ENCODE peak calls at places on chromosomes 6 and 20, in eight cellular contexts. R is CD8-positive, alpha-beta memory T cell; M is transverse colon; S is naive thymus-derived CD4-positive, alpha-beta T cell; T is sigmoid colon; J is heart right ventricle; N is fibroblast of lung; F is tibial nerve. U is an unnamed sample. For H3K36me3, the result is how much of the 10 kb centered on the place peaks cover.

GRCh38 chr6:131640576-131640975 is 3.5 kb downstream of the ENPP3 start:
- DNase-seq in F (no peak), S (no peak), T (no peak), N (no peak), J (no peak), M (no peak), R (no peak), U (no peak)

GRCh38 chr6:77298298-77298697 is 165.0 kb downstream of the HTR1B start:
- DNase-seq in R (no peak), T (no peak), N (no peak), M (no peak), F (no peak), J (no peak), S (no peak), U (no peak)

GRCh38 chr6:161829186-161829794 is 555.4 kb upstream of the AGPAT4 start:
- DNase-seq in F (no peak), T (no peak), M (no peak), R (no peak), N (peak), J (no peak), S (no peak), U (no peak)

GRCh38 chr20:61702246-61702645 is 363.4 kb downstream of the TAF4 start:
- DNase-seq in N (no peak), R (no peak), M (no peak), S (no peak), T (no peak), F (no peak), J (no peak), U (no peak)

GRCh38 chr6:137792160-137793033 is 74.7 kb upstream of the TNFAIP3 start:
- DNase-seq in M (no peak), S (no peak), R (no peak), N (peak), J (no peak), T (no peak), F (no peak), U (no peak)

GRCh38 chr6:155228549-155229166 is 35.2 kb upstream of the CLDN20 start:
- DNase-seq in S (no peak), F (no peak), N (peak), T (no peak), M (no peak), J (no peak), R (no peak), U (peak)

GRCh38 chr20:29123861-29124260 is 2133.6 kb upstream of the DEFB115 start:
- DNase-seq in T (no peak), R (no peak), S (no peak), F (no peak), M (no peak), J (no peak), N (no peak), U (no peak)

GRCh38 chr6:79687759-79688158 is 56.6 kb downstream of the SH3BGRL2 start:
- DNase-seq in T (no peak), S (no peak), J (no peak), F (no peak), M (no peak), N (no peak), R (no peak), U (no peak)

GRCh38 chr6:27890351-27891299 is 21.6 kb downstream of the OR2B2 start:
- DNase-seq in F (peak), T (no peak), J (peak), M (peak), S (peak), R (peak), N (peak), U (peak)

GRCh38 chr6:47308674-47309325 is 905 bp downstream of the TNFRSF21 start:
- DNase-seq in S (no peak), N (peak), M (peak), T (peak), J (peak), F (no peak), R (no peak), U (peak)

GRCh38 chr6:143784316-143784715 is 58.8 kb upstream of the LTV1 start:
- DNase-seq in N (peak), F (no peak), T (no peak), S (no peak), R (no peak), M (no peak), J (no peak), U (no peak)

GRCh38 chr20:25248501-25249172 is 752 bp downstream of the PYGB start:
- DNase-seq in S (no peak), T (peak), J (peak), R (no peak), N (peak), M (peak), F (no peak), U (peak)

GRCh38 chr6:13671742-13672141 is 39.9 kb downstream of the RANBP9 start:
- DNase-seq in R (no peak), F (no peak), J (no peak), T (no peak), S (no peak), M (no peak), N (no peak), U (no peak)

GRCh38 chr6:85185977-85186376 is 263.9 kb upstream of the NT5E start:
- DNase-seq in T (no peak), R (no peak), M (no peak), J (no peak), N (no peak), F (no peak), S (no peak), U (no peak)

GRCh38 chr6:169371344-169372144 is 117.9 kb upstream of the THBS2 start:
- DNase-seq in R (no peak), S (no peak), T (no peak), M (no peak), N (peak), J (no peak), F (no peak), U (peak)

GRCh38 chr6:33312361-33313104 is 1.3 kb downstream of the TAPBP start:
- DNase-seq in R (peak), F (peak), T (peak), J (peak), N (peak), S (peak), M (peak), U (peak)

GRCh38 chr6:16649241-16649640 is 112.0 kb downstream of the ATXN1 start:
- DNase-seq in R (no peak), F (no peak), T (no peak), J (no peak), S (no peak), M (no peak), N (no peak), U (no peak)

GRCh38 chr6:43883698-43884659 is 114.0 kb downstream of the VEGFA start:
- DNase-seq in F (no peak), T (no peak), R (no peak), M (no peak), N (no peak), J (no peak), S (no peak), U (no peak)

GRCh38 chr6:124958149-124958548 is 4.1 kb upstream of the RNF217 start:
- DNase-seq in T (no peak), M (no peak), J (no peak), S (no peak), F (no peak), N (no peak), R (no peak), U (no peak)

GRCh38 chr20:33724439-33725094 is 4.5 kb upstream of the PXMP4 start:
- DNase-seq in S (no peak), M (no peak), J (no peak), F (no peak), N (no peak), T (no peak), R (no peak), U (no peak)

GRCh38 chr6:33725222-33725621 is 13.7 kb upstream of the UQCC2 start:
- DNase-seq in R (no peak), F (no peak), J (no peak), M (no peak), T (no peak), N (no peak), S (no peak), U (no peak)

GRCh38 chr6:64590965-64591364 is 955.4 kb downstream of the PHF3 start:
- DNase-seq in N (no peak), F (no peak), M (no peak), R (no peak), T (no peak), S (no peak), J (no peak), U (no peak)

GRCh38 chr6:28956331-28956730 is 32.5 kb upstream of the TRIM27 start:
- DNase-seq in J (no peak), N (no peak), T (no peak), S (no peak), M (no peak), R (no peak), F (no peak), U (no peak)

GRCh38 chr20:63930971-63931553 is 25.2 kb downstream of the UCKL1 start:
- DNase-seq in J (peak), S (no peak), T (no peak), N (no peak), R (no peak), F (no peak), M (no peak), U (no peak)

GRCh38 chr20:46715292-46715756 is 5.9 kb downstream of the SLC2A10 start:
- DNase-seq in S (no peak), F (peak), T (peak), J (no peak), R (no peak), M (peak), N (peak), U (peak)

GRCh38 chr6:89268776-89269175 is 46.3 kb downstream of the GABRR2 start:
- DNase-seq in S (no peak), R (no peak), J (no peak), N (no peak), T (no peak), M (no peak), F (no peak), U (no peak)

GRCh38 chr20:40471261-40471629 is 217.8 kb downstream of the MAFB start:
- DNase-seq in J (no peak), F (no peak), T (no peak), R (no peak), M (peak), N (no peak), S (no peak), U (no peak)

GRCh38 chr6:149368065-149368464 is 32.0 kb upstream of the SUMO4 start:
- DNase-seq in S (no peak), N (no peak), F (no peak), T (no peak), M (no peak), J (no peak), R (no peak), U (no peak)

GRCh38 chr6:7914991-7915789 is 4.6 kb upstream of the TXNDC5 start:
- DNase-seq in S (no peak), T (peak), R (no peak), F (no peak), M (no peak), J (peak), N (peak), U (peak)

GRCh38 chr6:47729019-47729418 is 30.6 kb downstream of the ADGRF4 start:
- DNase-seq in T (no peak), S (no peak), R (no peak), M (no peak), J (no peak), F (no peak), N (peak), U (no peak)

GRCh38 chr20:58707770-58708169 is 15.2 kb downstream of the NPEPL1 start:
- DNase-seq in S (no peak), F (no peak), T (peak), R (no peak), N (no peak), M (no peak), J (no peak), U (no peak)

GRCh38 chr20:21118138-21118537 is 7.7 kb upstream of the KIZ start:
- DNase-seq in J (no peak), N (no peak), S (no peak), T (no peak), M (no peak), R (no peak), F (no peak), U (no peak)

GRCh38 chr6:7124631-7125030 is 16.9 kb downstream of the RREB1 start:
- DNase-seq in T (no peak), R (no peak), M (no peak), F (no peak), N (peak), S (no peak), J (no peak), U (no peak)

GRCh38 chr6:145744619-145745018 is 9.3 kb upstream of the EPM2A start:
- DNase-seq in R (no peak), F (no peak), M (no peak), T (no peak), J (no peak), N (no peak), S (no peak), U (no peak)

GRCh38 chr20:63083831-63084562 is 77.2 kb upstream of the BHLHE23 start:
- DNase-seq in T (peak), M (no peak), N (no peak), J (peak), R (no peak), F (no peak), S (no peak), U (no peak)

GRCh38 chr6:21325201-21325856 is 268.2 kb upstream of the SOX4 start:
- DNase-seq in F (no peak), N (no peak), T (no peak), J (no peak), S (no peak), M (no peak), R (no peak), U (no peak)

DNA sequence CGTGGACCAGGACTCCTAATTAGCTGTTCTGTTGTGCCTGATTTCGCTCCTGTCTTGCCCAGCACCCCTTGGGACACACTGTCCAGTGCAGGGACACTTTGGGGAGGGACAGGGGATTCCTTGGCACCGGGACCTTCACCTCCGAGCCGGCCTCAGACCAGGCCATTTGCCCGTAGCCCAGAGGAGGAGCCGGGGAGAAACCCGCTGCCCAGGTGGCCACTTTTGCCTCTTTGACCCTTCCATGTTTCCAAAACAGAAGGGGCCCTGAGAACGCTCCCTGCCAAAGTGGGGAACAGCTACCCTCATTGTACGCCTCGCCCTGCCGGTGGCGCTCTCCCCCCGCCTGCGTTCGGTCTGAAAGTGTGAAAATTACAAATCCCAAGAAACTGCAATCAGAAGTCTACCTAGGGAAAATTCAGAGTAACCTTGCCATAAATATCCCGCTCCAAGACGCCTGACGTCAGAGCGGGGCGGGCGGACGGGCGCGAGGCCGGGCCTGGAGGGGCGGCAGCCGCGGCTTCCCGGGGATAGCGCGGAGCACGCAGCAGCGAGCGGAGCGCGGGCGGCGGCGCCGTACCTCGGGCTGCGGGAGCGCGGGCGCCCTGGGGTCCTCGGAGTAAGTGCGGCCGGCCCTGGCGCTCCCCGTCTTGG is at the start of gene DAAM2:
- DNase-seq in S (no peak), J (peak), N (peak), T (peak), F (peak), R (no peak), M (peak), U (peak)
- H3K4me3 ChIP-seq in S (no peak), J (peak), N (peak), T (peak), F (peak), R (no peak), M (peak), U (peak)

GRCh38 chr6:107870379-107870778 is 46.3 kb upstream of the SCML4 start:
- DNase-seq in M (no peak), S (no peak), J (no peak), R (no peak), T (no peak), N (peak), F (no peak), U (no peak)

GRCh38 chr6:107868867-107869611 is 44.9 kb upstream of the SCML4 start:
- DNase-seq in N (no peak), R (no peak), F (no peak), J (no peak), T (no peak), M (no peak), S (no peak), U (no peak)

GRCh38 chr6:107869871-107870270 is 45.8 kb upstream of the SCML4 start:
- DNase-seq in N (no peak), R (no peak), M (no peak), J (no peak), S (no peak), T (no peak), F (no peak), U (no peak)

GRCh38 chr6:107867302-107867615 is 43.1 kb upstream of the SCML4 start:
- DNase-seq in M (no peak), S (no peak), T (no peak), R (no peak), F (no peak), J (no peak), N (no peak), U (no peak)

DNA sequence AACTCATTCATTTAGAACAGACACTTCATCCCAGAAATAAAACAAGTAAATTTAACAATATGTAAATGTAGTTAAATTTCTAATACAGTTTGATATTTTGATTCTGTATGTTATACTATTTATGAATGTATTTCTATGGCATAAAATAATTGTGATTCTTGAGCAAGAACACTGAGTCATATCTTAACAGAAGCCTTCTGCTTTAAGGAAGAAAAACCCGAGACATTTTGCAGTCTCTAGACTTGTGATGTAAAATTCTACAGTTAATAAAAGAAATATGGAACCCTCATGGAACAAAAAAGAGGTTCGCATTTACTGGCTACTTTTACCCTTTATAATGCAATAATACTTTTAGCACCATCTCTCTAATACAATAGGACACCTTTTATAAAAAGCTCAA is 47.9 kb upstream of the SCML4 start:
- DNase-seq in R (no peak), J (no peak), T (no peak), F (no peak), S (no peak), M (no peak), N (no peak), U (no peak)
- H3K36me3 ChIP-seq in R (under half), J (half or more), T (under half), F (under half), S (under half), M (under half), N (under half), U (half or more)

GRCh38 chr6:159008656-159009288 is 8.8 kb upstream of the RSPH3 start:
- DNase-seq in R (peak), J (no peak), M (no peak), N (peak), S (peak), T (no peak), F (no peak), U (no peak)
- H3K4me3 ChIP-seq in R (peak), J (no peak), M (no peak), N (no peak), S (no peak), T (no peak), F (no peak), U (no peak)

GRCh38 chr6:52411911-52412310 is 8.2 kb upstream of the EFHC1 start:
- DNase-seq in R (no peak), N (no peak), F (no peak), M (no peak), T (no peak), J (no peak), S (no peak), U (no peak)

GRCh38 chr6:52407467-52407866 is 12.7 kb upstream of the EFHC1 start:
- DNase-seq in T (no peak), M (no peak), N (peak), S (peak), J (no peak), F (no peak), R (peak), U (peak)

GRCh38 chr6:52409499-52409898 is 10.6 kb upstream of the EFHC1 start:
- DNase-seq in S (no peak), N (no peak), M (no peak), F (peak), R (no peak), J (no peak), T (no peak), U (no peak)

GRCh38 chr6:52415333-52415732 is 4.8 kb upstream of the EFHC1 start:
- DNase-seq in T (no peak), F (no peak), S (no peak), R (no peak), N (no peak), J (no peak), M (no peak), U (no peak)

DNA sequence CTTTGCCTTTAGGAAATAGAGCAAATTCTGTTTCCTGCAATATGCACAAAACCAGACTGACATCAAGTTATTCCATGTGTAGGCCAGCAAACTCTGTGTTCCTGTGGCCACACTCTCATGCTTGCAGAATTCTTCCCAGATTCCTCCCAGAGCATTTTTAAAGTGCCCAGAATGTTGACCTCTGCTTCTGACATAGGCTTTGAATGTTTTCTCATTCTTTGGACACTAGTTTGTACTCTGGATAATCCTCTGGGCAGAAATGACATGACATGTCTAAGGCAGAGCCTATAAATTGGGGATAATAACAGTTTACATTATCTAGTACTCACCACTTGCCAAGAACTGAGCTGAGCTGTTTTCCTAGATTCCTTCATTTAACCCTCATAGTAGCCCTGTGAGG is 9.2 kb upstream of the EFHC1 start:
- DNase-seq in N (no peak), J (no peak), S (no peak), T (no peak), R (no peak), M (no peak), F (no peak), U (peak)
- H3K36me3 ChIP-seq in N (under half), J (under half), S (under half), T (under half), R (under half), M (under half), F (under half), U (under half)

DNA sequence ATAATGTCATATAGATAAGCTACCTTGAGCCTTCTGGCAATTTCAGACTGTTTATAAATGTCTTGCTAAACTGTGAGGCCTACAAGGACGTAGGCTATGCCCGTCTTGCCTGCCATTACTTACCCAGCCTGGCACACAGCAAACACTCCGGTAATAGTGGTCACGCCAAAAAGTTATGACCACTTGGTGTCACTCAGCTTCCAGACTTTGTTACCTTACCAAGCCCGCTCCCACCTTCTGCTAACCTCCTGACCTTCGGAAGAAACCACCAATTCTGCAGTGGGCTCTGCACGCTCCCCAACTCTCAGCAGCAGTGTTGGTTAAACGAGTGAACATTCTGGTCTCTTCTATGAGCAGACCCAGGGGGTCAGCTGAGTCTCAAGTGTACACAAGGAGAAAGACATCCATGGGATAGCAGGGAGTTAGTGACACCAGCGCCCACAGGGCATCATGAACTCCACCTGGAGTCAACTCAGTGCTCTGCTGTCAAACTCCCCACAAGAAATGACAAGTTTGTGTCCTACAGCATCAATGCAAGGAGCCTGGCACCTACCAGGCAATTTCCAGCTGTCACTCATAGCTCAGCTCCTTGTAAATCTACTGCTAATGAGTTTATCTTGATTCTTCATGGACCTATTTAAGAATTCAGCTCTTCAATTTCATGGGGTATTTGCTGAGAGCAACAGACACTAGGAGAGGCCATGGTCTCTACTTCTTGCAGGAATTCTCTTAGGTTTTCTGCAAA is 119.9 kb downstream of the TTLL2 start:
- DNase-seq in N (no peak), M (no peak), S (no peak), R (no peak), T (no peak), F (no peak), J (no peak), U (no peak)
- H3K4me3 ChIP-seq in N (no peak), M (no peak), S (no peak), R (no peak), T (no peak), F (no peak), J (no peak), U (no peak)

GRCh38 chr6:160073272-160073671 is 48.3 kb upstream of the SLC22A1 start:
- DNase-seq in T (no peak), R (no peak), S (no peak), J (no peak), M (no peak), F (no peak), N (no peak), U (no peak)
- H3K36me3 ChIP-seq in T (half or more), R (half or more), S (under half), J (half or more), M (under half), F (under half), N (under half), U (under half)